ENCODE peak calls at places on chromosomes 7 and 10, in ten cellular contexts. A, J, F, P, U, N, Q, W, G and Z are unnamed samples.

GRCh38 chr7:55639640-55640039 is 67.3 kb upstream of the VOPP1 start:
- DNase-seq in A (no peak), J (no peak), F (no peak), P (no peak), U (no peak), N (no peak), Q (no peak), W (no peak), G (no peak), Z (no peak)

GRCh38 chr7:113945018-113945938 is 26.5 kb upstream of the PPP1R3A start:
- DNase-seq in A (no peak), J (no peak), F (no peak), P (no peak), U (no peak), N (no peak), Q (no peak), W (no peak), G (no peak), Z (no peak)

GRCh38 chr7:39184387-39184786 is 206.7 kb downstream of the POU6F2 start:
- DNase-seq in A (no peak), J (no peak), F (no peak), P (peak), U (no peak), N (no peak), Q (no peak), W (no peak), G (no peak), Z (no peak)

GRCh38 chr7:1703475-1704325 is 33.6 kb downstream of the ELFN1 start:
- DNase-seq in A (no peak), J (no peak), F (no peak), P (no peak), U (no peak), N (no peak), Q (no peak), W (no peak), G (no peak), Z (no peak)

GRCh38 chr10:114271779-114272167 is 32.7 kb downstream of the VWA2 start:
- DNase-seq in A (peak), J (no peak), F (peak), P (peak), U (peak), N (peak), Q (no peak), W (no peak), G (no peak), Z (no peak)

GRCh38 chr10:47378606-47379444 is 5.3 kb downstream of the ZNF488 start:
- DNase-seq in A (no peak), J (no peak), F (no peak), P (no peak), U (no peak), N (no peak), Q (no peak), W (no peak), G (no peak), Z (no peak)

GRCh38 chr7:27453702-27454405 is 208.8 kb downstream of the HIBADH start:
- DNase-seq in A (no peak), J (no peak), F (peak), P (peak), U (peak), N (no peak), Q (no peak), W (no peak), G (no peak), Z (no peak)

GRCh38 chr7:77205706-77206105 is 6.1 kb upstream of the FGL2 start:
- DNase-seq in A (no peak), J (no peak), F (peak), P (no peak), U (no peak), N (no peak), Q (no peak), W (no peak), G (no peak), Z (no peak)

GRCh38 chr7:142722289-142722794 is 26.9 kb upstream of the PRSS1 start:
- DNase-seq in A (no peak), J (no peak), F (no peak), P (no peak), U (no peak), N (no peak), Q (no peak), W (no peak), G (no peak), Z (no peak)

GRCh38 chr10:67553266-67553665 is 142.7 kb downstream of the CTNNA3 start:
- DNase-seq in A (no peak), J (no peak), F (peak), P (no peak), U (no peak), N (no peak), Q (no peak), W (no peak), G (no peak), Z (no peak)

GRCh38 chr7:136997735-136998134 is 129.3 kb downstream of the CHRM2 start:
- DNase-seq in A (no peak), J (no peak), F (peak), P (no peak), U (no peak), N (no peak), Q (no peak), W (no peak), G (no peak), Z (no peak)

GRCh38 chr7:122137291-122138077 is 6.6 kb downstream of the AASS start:
- DNase-seq in A (no peak), J (no peak), F (peak), P (peak), U (peak), N (no peak), Q (no peak), W (no peak), G (no peak), Z (no peak)

GRCh38 chr7:135291809-135292253 is 58.2 kb downstream of the STRA8 start:
- DNase-seq in A (no peak), J (no peak), F (peak), P (peak), U (peak), N (no peak), Q (no peak), W (no peak), G (no peak), Z (no peak)

GRCh38 chr7:100865372-100865911 is 1.7 kb upstream of the TRIP6 start:
- DNase-seq in A (peak), J (no peak), F (peak), P (peak), U (no peak), N (no peak), Q (no peak), W (peak), G (no peak), Z (no peak)

GRCh38 chr7:158263110-158263963 is 324.3 kb downstream of the PTPRN2 start:
- DNase-seq in A (no peak), J (no peak), F (no peak), P (no peak), U (no peak), N (no peak), Q (no peak), W (no peak), G (no peak), Z (no peak)

GRCh38 chr7:28089120-28089714 is 91.4 kb downstream of the JAZF1 start:
- DNase-seq in A (no peak), J (no peak), F (no peak), P (no peak), U (no peak), N (no peak), Q (no peak), W (no peak), G (no peak), Z (peak)

GRCh38 chr7:139702313-139702731 is 75.5 kb downstream of the HIPK2 start:
- DNase-seq in A (no peak), J (no peak), F (no peak), P (no peak), U (no peak), N (no peak), Q (no peak), W (no peak), G (no peak), Z (no peak)

GRCh38 chr10:52703451-52703850 is 69.1 kb downstream of the MBL2 start:
- DNase-seq in A (no peak), J (no peak), F (no peak), P (no peak), U (no peak), N (no peak), Q (no peak), W (no peak), G (no peak), Z (no peak)

GRCh38 chr10:131094406-131095108 is 217.0 kb downstream of the TCERG1L start:
- DNase-seq in A (no peak), J (no peak), F (no peak), P (no peak), U (peak), N (no peak), Q (no peak), W (no peak), G (no peak), Z (no peak)

GRCh38 chr7:76048668-76048988 is 722 bp downstream of the MDH2 start:
- DNase-seq in A (no peak), J (no peak), F (no peak), P (no peak), U (no peak), N (no peak), Q (peak), W (peak), G (no peak), Z (peak)

GRCh38 chr10:60203993-60204618 is 185.6 kb downstream of the ANK3 start:
- DNase-seq in A (no peak), J (no peak), F (peak), P (peak), U (peak), N (no peak), Q (no peak), W (no peak), G (peak), Z (peak)

GRCh38 chr7:80287400-80288174 is 153.0 kb downstream of the GNAI1 start:
- DNase-seq in A (no peak), J (no peak), F (no peak), P (no peak), U (no peak), N (no peak), Q (no peak), W (no peak), G (no peak), Z (no peak)

GRCh38 chr10:13158401-13158800 is 3.0 kb upstream of the MCM10 start:
- DNase-seq in A (no peak), J (no peak), F (no peak), P (peak), U (no peak), N (no peak), Q (peak), W (peak), G (no peak), Z (no peak)

GRCh38 chr10:90968448-90969086 is 47.7 kb upstream of the ANKRD1 start:
- DNase-seq in A (peak), J (no peak), F (peak), P (no peak), U (peak), N (no peak), Q (no peak), W (no peak), G (no peak), Z (no peak)

GRCh38 chr10:69438531-69439349 is 12.5 kb upstream of the TSPAN15 start:
- DNase-seq in A (no peak), J (no peak), F (peak), P (peak), U (peak), N (no peak), Q (no peak), W (no peak), G (no peak), Z (no peak)

GRCh38 chr7:23597908-23598224 is 684 bp downstream of the CCDC126 start:
- DNase-seq in A (no peak), J (no peak), F (no peak), P (no peak), U (no peak), N (no peak), Q (no peak), W (no peak), G (no peak), Z (peak)

GRCh38 chr10:9296206-9296605 is 1241.7 kb downstream of the GATA3 start:
- DNase-seq in A (no peak), J (no peak), F (no peak), P (no peak), U (no peak), N (no peak), Q (no peak), W (no peak), G (no peak), Z (no peak)

GRCh38 chr7:134777470-134777869 is 2.0 kb upstream of the CALD1 start:
- DNase-seq in A (no peak), J (no peak), F (peak), P (no peak), U (no peak), N (no peak), Q (no peak), W (no peak), G (no peak), Z (peak)

GRCh38 chr7:156616269-156617202 is 24.0 kb upstream of the RNF32 start:
- DNase-seq in A (no peak), J (no peak), F (peak), P (no peak), U (no peak), N (no peak), Q (no peak), W (peak), G (peak), Z (no peak)

GRCh38 chr10:78260675-78261074 is 227.0 kb downstream of the RPS24 start:
- DNase-seq in A (no peak), J (no peak), F (no peak), P (no peak), U (no peak), N (no peak), Q (no peak), W (peak), G (no peak), Z (no peak)

GRCh38 chr10:78263521-78263988 is 229.9 kb downstream of the RPS24 start:
- DNase-seq in A (peak), J (no peak), F (peak), P (no peak), U (peak), N (no peak), Q (no peak), W (no peak), G (no peak), Z (no peak)

GRCh38 chr10:78260141-78260540 is 226.5 kb downstream of the RPS24 start:
- DNase-seq in A (no peak), J (no peak), F (peak), P (no peak), U (no peak), N (no peak), Q (no peak), W (no peak), G (no peak), Z (no peak)

GRCh38 chr10:78259394-78259793 is 225.7 kb downstream of the RPS24 start:
- DNase-seq in A (no peak), J (no peak), F (no peak), P (no peak), U (no peak), N (no peak), Q (no peak), W (no peak), G (no peak), Z (no peak)

GRCh38 chr10:78261291-78261690 is 227.6 kb downstream of the RPS24 start:
- DNase-seq in A (no peak), J (no peak), F (no peak), P (no peak), U (no peak), N (no peak), Q (no peak), W (no peak), G (no peak), Z (no peak)
- TF ChIP-seq CTCF in A (no peak), J (no peak), F (no peak), P (no peak), U (no peak), N (no peak), Q (no peak), W (no peak), G (no peak), Z (no peak)

DNA sequence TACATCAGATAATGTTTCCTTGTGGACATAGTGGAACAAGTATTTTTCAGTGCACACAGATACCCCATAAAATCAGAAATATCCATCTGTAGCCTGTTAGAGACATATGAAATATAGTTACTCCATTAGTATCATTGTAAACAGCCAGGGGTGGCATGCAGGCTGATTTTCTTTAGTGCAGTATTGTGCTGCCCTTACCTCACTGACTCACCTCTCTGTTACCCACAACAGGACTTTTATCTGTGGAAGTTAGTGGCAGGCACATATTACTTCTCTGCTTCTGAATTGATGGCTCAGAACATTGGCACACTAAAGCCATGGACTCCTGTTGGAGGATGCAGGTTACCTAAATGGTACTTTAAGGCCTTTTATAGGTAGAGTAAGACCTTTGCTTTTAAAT is 70.0 kb downstream of the SLC25A40 start:
- DNase-seq in A (no peak), J (no peak), F (no peak), P (no peak), U (no peak), N (no peak), Q (no peak), W (no peak), G (no peak), Z (no peak)
- TF ChIP-seq CTCF in A (no peak), J (no peak), F (no peak), P (no peak), U (no peak), N (no peak), Q (no peak), W (no peak), G (no peak), Z (no peak)

DNA sequence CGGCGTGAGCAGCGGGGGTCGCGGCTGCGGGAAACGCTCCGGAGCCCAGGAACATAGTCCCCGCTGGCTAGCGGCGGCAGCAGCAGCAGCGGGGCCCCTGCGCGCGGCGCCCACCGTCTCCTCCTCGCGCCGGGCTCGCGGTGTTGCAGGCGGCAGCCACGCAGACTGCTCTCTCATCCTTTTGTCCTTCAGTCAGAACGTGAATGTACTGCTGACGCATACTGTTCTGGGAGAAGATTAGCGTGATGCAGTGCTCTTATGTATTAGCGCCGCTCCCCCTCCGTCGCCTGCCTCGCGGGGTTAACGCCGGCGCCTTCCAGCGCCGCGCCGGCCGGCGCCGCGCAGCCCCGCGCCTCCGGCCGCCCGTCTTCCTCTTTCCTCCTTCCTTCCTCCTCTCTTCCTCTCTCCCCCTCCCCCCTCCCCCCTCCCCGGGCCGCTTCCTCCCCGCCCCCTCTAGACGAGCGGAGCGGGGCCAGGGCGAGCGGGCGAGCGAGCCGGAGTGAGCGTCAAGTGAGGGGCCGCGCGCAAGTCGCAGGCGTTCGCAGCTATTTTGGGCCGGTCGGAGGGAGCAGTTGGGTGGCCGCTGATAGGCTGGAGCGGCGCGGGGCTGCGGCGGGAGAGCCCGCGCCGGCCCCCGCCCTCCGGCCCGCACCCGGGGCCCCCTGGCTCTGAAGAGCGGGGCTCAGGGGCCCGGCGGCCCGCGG is 816 bp upstream of the LRRC4 start:
- DNase-seq in A (peak), J (peak), F (peak), P (no peak), U (peak), N (no peak), Q (peak), W (peak), G (peak), Z (peak)
- TF ChIP-seq CTCF in A (peak), J (peak), F (peak), P (no peak), U (peak), N (no peak), Q (no peak), W (peak), G (peak), Z (no peak)

DNA sequence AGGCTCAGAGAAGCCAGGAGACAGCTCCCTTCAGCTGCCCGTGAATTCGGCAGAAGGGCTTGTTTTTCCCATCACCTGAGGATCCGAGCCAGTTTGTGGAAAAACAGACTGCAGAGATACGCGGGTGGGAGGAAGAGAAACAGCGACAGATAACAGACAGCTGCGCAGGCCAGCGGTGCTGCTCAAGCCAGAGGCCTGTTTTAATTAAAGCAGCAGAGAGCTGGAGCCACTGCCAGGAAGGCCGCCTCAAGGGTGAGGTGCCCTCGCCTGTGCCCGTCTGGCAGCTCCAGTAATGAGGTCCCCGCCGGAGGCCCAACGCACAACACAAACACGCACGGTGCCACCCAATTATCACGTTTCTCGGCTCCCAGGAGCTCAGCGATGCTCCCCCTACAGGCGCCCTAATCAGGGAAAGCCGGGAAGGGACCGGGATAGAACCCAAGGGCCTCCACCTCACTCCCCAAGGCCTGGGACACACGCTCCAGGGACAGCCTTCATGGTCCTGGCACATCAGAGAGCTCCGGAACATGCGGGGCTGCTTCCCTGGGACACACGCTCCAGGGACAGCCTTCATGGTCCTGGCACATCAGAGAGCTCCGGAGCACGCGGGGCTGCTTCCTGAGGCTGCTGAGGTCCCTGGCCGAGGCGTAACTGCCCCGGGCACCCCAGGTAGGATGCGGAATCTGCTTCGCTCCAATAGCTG is 60.6 kb upstream of the DNAAF5 start:
- DNase-seq in A (no peak), J (peak), F (no peak), P (no peak), U (no peak), N (peak), Q (no peak), W (no peak), G (no peak), Z (no peak)
- TF ChIP-seq CTCF in A (peak), J (peak), F (no peak), P (no peak), U (peak), N (peak), Q (no peak), W (no peak), G (no peak), Z (no peak)